ENCODE peak calls at places on chromosomes 16 and 17, in six cellular contexts. D, F, G, X, K and N are unnamed samples.
A peak's percentile ranks its signal among the peaks of the same experiment; 100 is the strongest.

GRCh38 chr16:89443727-89444084 is 46.7 kb downstream of the ANKRD11 start:
- DNase-seq in G (no peak), X (no peak), K (peak; percentile 56), F (no peak), D (no peak), N (no peak)

GRCh38 chr17:18362509-18363020 is 785 bp downstream of the SHMT1 start:
- DNase-seq in K (peak; percentile 61), G (peak; percentile 50), F (peak; percentile 50), X (peak; percentile 41), D (peak; percentile 91), N (peak; percentile 80)

GRCh38 chr16:83200005-83200779 is 573.4 kb downstream of the CDH13 start:
- DNase-seq in X (no peak), K (peak; percentile 29), G (peak; percentile 17), D (no peak), F (peak; percentile 5), N (peak; percentile 74)

GRCh38 chr17:3843935-3844516 is 2.0 kb downstream of the NCBP3 start:
- DNase-seq in X (peak; percentile 23), K (no peak), D (peak; percentile 46), F (no peak), G (peak; percentile 81), N (peak; percentile 81)

GRCh38 chr16:66511615-66512500 is 38.1 kb downstream of the TK2 start:
- DNase-seq in D (peak; percentile 58), F (no peak), G (peak; percentile 75), K (no peak), X (peak; percentile 71), N (no peak)

GRCh38 chr16:17228708-17229055 is 242.1 kb downstream of the XYLT1 start:
- DNase-seq in K (no peak), D (no peak), X (no peak), G (no peak), F (no peak), N (no peak)

GRCh38 chr16:47470810-47471209 is 9.7 kb downstream of the PHKB start:
- DNase-seq in G (no peak), F (no peak), X (no peak), K (no peak), D (no peak), N (no peak)

GRCh38 chr17:47733047-47733413 is at the start of gene TBX21:
- DNase-seq in K (peak; percentile 54), D (peak; percentile 59), G (peak; percentile 90), F (peak; percentile 64), X (no peak), N (peak; percentile 90)

GRCh38 chr16:68528686-68529379 is 10.3 kb upstream of the ZFP90 start:
- DNase-seq in K (peak; percentile 83), X (peak; percentile 71), G (peak; percentile 93), F (peak; percentile 80), D (peak; percentile 84), N (peak; percentile 93)

GRCh38 chr17:82330322-82331239 is 3.0 kb downstream of the SECTM1 start:
- DNase-seq in D (peak; percentile 100), K (no peak), F (no peak), X (peak; percentile 75), G (no peak), N (peak; percentile 69)

GRCh38 chr16:2841606-2842339 is 11.7 kb downstream of the ZG16B start:
- DNase-seq in X (no peak), F (no peak), G (no peak), K (no peak), D (no peak), N (no peak)

GRCh38 chr16:87331241-87331801 is 14.1 kb upstream of the C16orf95 start:
- DNase-seq in D (no peak), X (no peak), G (no peak), F (no peak), K (peak; percentile 23), N (no peak)

GRCh38 chr17:73902416-73903181 is 258.4 kb upstream of the SDK2 start:
- DNase-seq in D (peak; percentile 25), X (no peak), F (no peak), G (peak; percentile 78), K (no peak), N (no peak)

GRCh38 chr17:18191071-18191667 is 7.5 kb downstream of the ALKBH5 start:
- DNase-seq in D (no peak), K (peak; percentile 54), F (peak; percentile 72), G (no peak), X (peak; percentile 7), N (no peak)

GRCh38 chr16:69073181-69073669 is 32.2 kb upstream of the HAS3 start:
- DNase-seq in K (no peak), G (no peak), X (peak; percentile 82), F (no peak), D (no peak), N (peak; percentile 37)

GRCh38 chr17:44940321-44940720 is 7.3 kb downstream of the KIF18B start:
- DNase-seq in D (no peak), F (no peak), X (no peak), G (peak; percentile 55), K (no peak), N (no peak)

GRCh38 chr17:74569392-74570003 is 2.2 kb upstream of the CD300H start:
- DNase-seq in X (peak; percentile 82), K (peak; percentile 47), F (no peak), D (peak; percentile 40), G (peak; percentile 39), N (no peak)

GRCh38 chr17:163514-164103 is 17.8 kb downstream of the DOC2B start:
- DNase-seq in G (peak; percentile 65), X (no peak), K (no peak), F (no peak), D (peak; percentile 50), N (peak; percentile 76)

GRCh38 chr16:56617212-56618085 is 8.1 kb upstream of the MT1E start:
- DNase-seq in K (peak; percentile 93), F (peak; percentile 83), X (peak; percentile 78), G (peak; percentile 70), D (no peak), N (no peak)

GRCh38 chr16:9911231-9911630 is 271.0 kb downstream of the GRIN2A start:
- DNase-seq in D (no peak), K (no peak), F (no peak), X (no peak), G (no peak), N (no peak)

GRCh38 chr16:82627811-82628339 is 1.1 kb downstream of the CDH13 start:
- DNase-seq in K (peak; percentile 63), D (peak; percentile 79), F (peak; percentile 33), X (no peak), G (peak; percentile 49), N (no peak)

GRCh38 chr16:29790183-29790948 is at the start of gene KIF22:
- DNase-seq in D (peak; percentile 98), K (peak; percentile 99), X (peak; percentile 98), F (peak; percentile 99), G (peak; percentile 100), N (peak; percentile 99)

GRCh38 chr16:49085689-49086088 is 195.9 kb downstream of the CBLN1 start:
- DNase-seq in G (no peak), K (no peak), D (no peak), X (no peak), F (no peak), N (no peak)

GRCh38 chr17:9239260-9239820 is 218.0 kb downstream of the NTN1 start:
- DNase-seq in D (peak; percentile 16), G (no peak), X (no peak), K (no peak), F (no peak), N (no peak)

GRCh38 chr17:3799181-3799627 is 1.8 kb downstream of the ITGAE start:
- DNase-seq in K (no peak), G (no peak), F (no peak), X (no peak), D (no peak), N (no peak)

GRCh38 chr16:57092786-57093301 is 461 bp downstream of the CPNE2 start:
- DNase-seq in K (peak; percentile 47), D (peak; percentile 74), G (peak; percentile 69), X (no peak), F (no peak), N (peak; percentile 72)

GRCh38 chr16:81626181-81626674 is 152.9 kb upstream of the PLCG2 start:
- DNase-seq in F (no peak), G (no peak), D (no peak), X (no peak), K (no peak), N (no peak)

GRCh38 chr16:81627729-81628128 is 151.4 kb upstream of the PLCG2 start:
- DNase-seq in F (no peak), K (no peak), X (no peak), G (no peak), D (no peak), N (no peak)

GRCh38 chr16:81627024-81627423 is 152.1 kb upstream of the PLCG2 start:
- DNase-seq in F (no peak), X (no peak), D (no peak), K (no peak), G (no peak), N (no peak)

GRCh38 chr16:81624718-81625543 is 154.2 kb upstream of the PLCG2 start:
- DNase-seq in X (no peak), K (no peak), D (no peak), G (no peak), F (no peak), N (peak; percentile 88)

DNA sequence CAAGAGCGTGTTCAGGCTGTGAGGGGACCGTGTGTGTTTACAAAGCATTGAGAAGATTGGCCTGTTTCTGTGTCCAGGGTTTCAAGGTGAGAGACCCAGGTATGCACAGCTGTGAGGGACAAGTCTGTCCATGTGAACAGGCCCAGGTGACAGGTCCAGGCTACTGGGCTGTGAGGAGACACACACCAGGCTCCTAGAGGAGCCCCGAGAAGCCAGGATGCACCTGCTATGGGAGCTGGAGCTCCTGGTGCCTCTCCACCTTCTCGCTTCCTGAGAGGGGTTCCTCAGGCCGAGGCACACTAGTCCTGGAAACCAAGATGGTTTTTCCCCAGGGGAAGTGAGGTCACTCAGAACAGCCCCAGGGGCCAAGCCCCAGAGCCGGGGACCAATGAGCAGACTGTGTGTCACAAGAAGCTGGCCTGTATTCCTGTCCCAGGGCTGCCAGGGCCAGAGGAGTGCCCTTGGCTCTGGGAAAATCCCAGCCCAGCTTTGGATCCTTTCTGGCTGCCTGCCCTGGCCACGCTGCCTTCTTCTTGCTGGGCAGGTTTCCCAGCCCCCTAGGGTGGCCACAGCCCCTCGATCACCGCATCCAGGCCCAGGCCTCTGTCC is 153.4 kb upstream of the PLCG2 start:
- DNase-seq in G (no peak), D (no peak), K (peak; percentile 73), X (no peak), F (peak; percentile 59), N (peak; percentile 49)
- H3K4me1 ChIP-seq in G (no peaks in the 10 kb centered on the region), D (peaks cover 24% of the 10 kb centered on the region), K (peaks cover 16% of the 10 kb centered on the region), X (no peaks in the 10 kb centered on the region), F (peaks cover 13% of the 10 kb centered on the region), N (peaks cover 25% of the 10 kb centered on the region)

GRCh38 chr16:3963203-3963602 is 82.7 kb upstream of the CREBBP start:
- DNase-seq in K (no peak), F (no peak), G (peak; percentile 24), D (no peak), X (no peak), N (no peak)
- H3K4me1 ChIP-seq in K (peaks cover 49% of the 10 kb centered on the region), F (peaks cover 45% of the 10 kb centered on the region), G (peaks cover 15% of the 10 kb centered on the region), D (no peaks in the 10 kb centered on the region), X (peaks cover 5% of the 10 kb centered on the region), N (no peaks in the 10 kb centered on the region)

DNA sequence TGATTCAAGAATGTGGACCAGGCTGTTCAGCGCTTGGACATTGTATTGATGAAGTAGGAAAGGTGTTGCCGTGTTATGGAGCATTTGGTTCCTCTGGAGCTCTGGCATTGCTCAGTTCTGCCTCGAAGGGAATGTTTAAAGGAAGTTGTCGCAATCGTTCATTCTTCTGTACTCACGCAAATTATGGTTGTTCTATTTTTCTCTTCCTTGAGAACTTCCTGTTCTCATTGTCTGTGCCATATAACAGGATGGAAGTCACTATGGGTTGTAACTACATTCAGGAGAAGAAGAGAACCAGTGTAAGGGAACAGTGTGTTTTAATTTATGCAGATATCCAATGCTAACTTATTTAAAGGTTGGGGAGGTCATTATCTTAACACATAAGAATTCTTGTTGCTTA is 13.0 kb downstream of the PCTP start:
- DNase-seq in F (no peak), G (no peak), K (no peak), D (no peak), X (peak; percentile 33), N (no peak)
- H3K4me1 ChIP-seq in F (peaks cover 27% of the 10 kb centered on the region), G (no peaks in the 10 kb centered on the region), K (peaks cover 18% of the 10 kb centered on the region), D (peaks cover 20% of the 10 kb centered on the region), X (no peaks in the 10 kb centered on the region), N (peaks cover 7% of the 10 kb centered on the region)

GRCh38 chr17:80196652-80197051 is 23.5 kb downstream of the SGSH start:
- DNase-seq in X (no peak), G (no peak), F (no peak), K (no peak), D (no peak), N (no peak)
- H3K4me1 ChIP-seq in X (no peaks in the 10 kb centered on the region), G (no peaks in the 10 kb centered on the region), F (peaks cover 12% of the 10 kb centered on the region), K (peaks cover 3% of the 10 kb centered on the region), D (peaks cover 12% of the 10 kb centered on the region), N (no peaks in the 10 kb centered on the region)